ENCODE peak calls at places on chromosomes 5 and 9, in seven cellular contexts. F, U, X, O, K, S and I are unnamed samples.

GRCh38 chr5:78287169-78287568 is 7.3 kb downstream of the AP3B1 start:
- DNase-seq in F (no peak), U (no peak), X (no peak), O (no peak), K (no peak), S (no peak), I (no peak)

GRCh38 chr5:63837437-63837836 is 124.8 kb downstream of the HTR1A start:
- DNase-seq in F (no peak), U (no peak), X (no peak), O (no peak), K (no peak), S (no peak), I (no peak)

GRCh38 chr9:28289732-28290131 is 716.5 kb upstream of the C9orf72 start:
- DNase-seq in F (no peak), U (no peak), X (no peak), O (no peak), K (no peak), S (no peak), I (peak)

GRCh38 chr9:114837923-114838322 is 32.1 kb upstream of the TNFSF15 start:
- DNase-seq in F (no peak), U (no peak), X (no peak), O (no peak), K (peak), S (no peak), I (peak)

GRCh38 chr5:90940227-90940995 is 381.8 kb downstream of the ADGRV1 start:
- DNase-seq in F (peak), U (peak), X (peak), O (no peak), K (peak), S (no peak), I (peak)

GRCh38 chr9:136361757-136362449 is 1.6 kb downstream of the DNLZ start:
- DNase-seq in F (no peak), U (no peak), X (no peak), O (no peak), K (peak), S (no peak), I (no peak)

GRCh38 chr9:99073347-99073746 is 31.6 kb upstream of the TGFBR1 start:
- DNase-seq in F (no peak), U (no peak), X (no peak), O (no peak), K (no peak), S (no peak), I (no peak)

GRCh38 chr9:125393426-125393825 is 131.8 kb downstream of the GAPVD1 start:
- DNase-seq in F (peak), U (no peak), X (no peak), O (peak), K (peak), S (no peak), I (no peak)

GRCh38 chr9:14250779-14251145 is 63.2 kb downstream of the NFIB start:
- DNase-seq in F (no peak), U (no peak), X (no peak), O (no peak), K (no peak), S (no peak), I (no peak)

GRCh38 chr9:135907006-135907434 is 326 bp downstream of the CAMSAP1 start:
- DNase-seq in F (no peak), U (peak), X (no peak), O (no peak), K (peak), S (no peak), I (no peak)

GRCh38 chr5:76337949-76338589 is 65.0 kb upstream of the IQGAP2 start:
- DNase-seq in F (peak), U (peak), X (peak), O (no peak), K (peak), S (peak), I (peak)

GRCh38 chr5:91179018-91179417 is 204.1 kb downstream of the ARRDC3 start:
- DNase-seq in F (peak), U (no peak), X (no peak), O (no peak), K (peak), S (no peak), I (no peak)

GRCh38 chr9:118533850-118534249 is 829.6 kb downstream of the TLR4 start:
- DNase-seq in F (no peak), U (no peak), X (no peak), O (no peak), K (no peak), S (no peak), I (no peak)

GRCh38 chr9:93458702-93459101 is 5.3 kb upstream of the FAM120AOS start:
- DNase-seq in F (peak), U (peak), X (no peak), O (no peak), K (peak), S (no peak), I (no peak)

GRCh38 chr5:56349461-56349860 is 116.3 kb upstream of the ANKRD55 start:
- DNase-seq in F (no peak), U (no peak), X (no peak), O (no peak), K (no peak), S (no peak), I (no peak)

GRCh38 chr5:11588803-11589202 is 315.4 kb downstream of the CTNND2 start:
- DNase-seq in F (no peak), U (no peak), X (no peak), O (no peak), K (no peak), S (no peak), I (no peak)

GRCh38 chr9:73269430-73270101 is 117.9 kb downstream of the ANXA1 start:
- DNase-seq in F (peak), U (peak), X (no peak), O (no peak), K (peak), S (peak), I (peak)
- TF ChIP-seq CTCF in F (peak), U (peak), X (no peak), O (no peak), K (no peak), S (peak), I (peak)

GRCh38 chr9:129036923-129037766 is 719 bp downstream of the MIGA2 start:
- DNase-seq in F (no peak), U (no peak), X (no peak), O (no peak), K (peak), S (no peak), I (no peak)

GRCh38 chr9:129036241-129036922 is at the start of gene MIGA2:
- DNase-seq in F (peak), U (peak), X (peak), O (peak), K (peak), S (peak), I (peak)

GRCh38 chr9:129037767-129038098 is 1.3 kb downstream of the MIGA2 start:
- DNase-seq in F (no peak), U (peak), X (no peak), O (no peak), K (peak), S (no peak), I (no peak)

GRCh38 chr9:129040113-129040643 is 3.8 kb downstream of the MIGA2 start:
- DNase-seq in F (no peak), U (no peak), X (no peak), O (no peak), K (no peak), S (no peak), I (no peak)

DNA sequence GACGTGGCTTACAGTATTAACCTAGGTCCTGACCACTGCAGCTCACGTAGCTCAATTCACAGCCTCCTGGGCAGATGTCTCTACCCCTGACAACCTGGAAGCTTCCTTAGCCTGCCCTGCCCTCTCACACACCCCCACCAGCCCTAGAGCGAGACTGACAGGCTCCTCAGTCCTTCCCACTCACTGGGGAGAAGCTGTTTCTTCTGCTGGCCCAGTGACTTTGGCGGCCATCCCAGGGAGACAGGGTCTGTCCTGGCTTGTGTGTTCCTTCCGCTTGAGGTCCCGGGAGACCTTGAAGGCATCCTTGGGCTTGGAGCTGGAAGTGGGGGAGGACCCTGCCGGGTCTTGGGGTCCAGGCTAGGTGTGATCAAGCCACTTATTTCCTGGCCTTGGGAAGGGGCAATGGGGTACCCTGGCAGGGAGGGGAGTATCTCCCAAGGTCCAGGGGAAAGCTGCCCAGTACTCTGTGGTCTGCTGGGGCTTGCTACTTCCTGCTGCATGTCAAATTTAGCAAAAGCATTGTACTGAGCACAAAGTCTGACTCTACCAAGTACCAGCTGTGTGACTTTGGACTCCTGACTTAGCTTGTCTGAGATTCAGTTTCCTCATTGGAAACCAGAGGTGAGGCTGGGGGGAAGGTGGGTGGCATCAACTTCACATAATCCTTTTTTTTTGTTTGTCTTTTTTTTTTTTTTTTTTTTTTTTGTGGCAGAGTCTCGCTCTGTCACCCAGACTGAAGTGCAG is 1.9 kb downstream of the MIGA2 start:
- DNase-seq in F (no peak), U (peak), X (no peak), O (no peak), K (no peak), S (no peak), I (no peak)
- H3K4me3 ChIP-seq in F (peak), U (no peak), X (no peak), O (peak), K (no peak), S (no peak), I (no peak)

DNA sequence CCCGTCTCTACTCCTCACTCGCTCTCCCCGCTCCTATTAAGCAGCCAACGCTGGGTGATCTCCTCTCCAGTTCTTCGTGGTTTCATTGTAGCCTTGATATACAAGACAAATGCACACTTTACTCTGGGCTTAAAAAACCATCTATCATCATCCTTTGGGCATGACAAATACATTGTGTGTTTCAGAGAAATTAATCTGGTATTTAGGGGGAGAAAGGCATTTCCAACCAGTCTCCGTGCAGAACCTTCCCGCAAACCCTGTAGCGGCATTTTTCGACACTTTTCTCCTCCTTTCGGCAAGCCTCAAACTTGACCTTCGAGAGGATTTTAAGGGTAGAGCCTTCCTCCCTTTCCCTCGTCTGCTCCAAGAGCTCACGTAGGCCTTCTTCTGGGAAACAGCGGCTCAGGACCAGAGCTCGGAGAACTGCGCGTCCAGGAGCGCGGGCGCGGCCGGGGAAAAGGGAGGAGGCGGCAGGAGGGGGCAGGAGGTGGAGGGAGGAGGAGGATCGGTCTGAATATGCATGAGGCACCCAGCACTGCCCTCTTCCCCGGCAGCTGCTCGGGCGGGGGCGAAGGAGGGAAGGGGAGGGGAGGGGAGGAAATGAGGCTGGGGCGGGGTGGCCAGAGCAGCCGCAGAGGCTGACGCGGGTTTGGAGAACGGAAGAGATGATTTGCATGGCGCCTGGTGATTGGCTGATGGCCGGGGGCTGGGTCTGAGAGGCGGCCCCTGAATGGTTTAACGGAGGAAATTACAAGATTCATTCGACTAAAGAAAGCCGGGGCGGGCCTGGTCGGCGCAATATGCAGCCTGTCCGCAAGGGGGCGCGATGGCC is 127.6 kb downstream of the TMEM161B start:
- DNase-seq in F (peak), U (peak), X (peak), O (peak), K (peak), S (peak), I (peak)
- TF ChIP-seq CTCF in F (peak), U (peak), X (peak), O (peak), K (peak), S (peak), I (peak)

GRCh38 chr9:91949946-91950664 is at the start of gene ROR2:
- DNase-seq in F (peak), U (peak), X (no peak), O (no peak), K (peak), S (no peak), I (no peak)
- H3K4me3 ChIP-seq in F (peak), U (peak), X (no peak), O (peak), K (peak), S (peak), I (peak)

GRCh38 chr5:19488786-19489185 is 499.2 kb downstream of the CDH18 start:
- DNase-seq in F (no peak), U (no peak), X (no peak), O (no peak), K (no peak), S (no peak), I (no peak)
- TF ChIP-seq CTCF in F (no peak), U (no peak), X (no peak), O (no peak), K (no peak), S (no peak), I (no peak)

DNA sequence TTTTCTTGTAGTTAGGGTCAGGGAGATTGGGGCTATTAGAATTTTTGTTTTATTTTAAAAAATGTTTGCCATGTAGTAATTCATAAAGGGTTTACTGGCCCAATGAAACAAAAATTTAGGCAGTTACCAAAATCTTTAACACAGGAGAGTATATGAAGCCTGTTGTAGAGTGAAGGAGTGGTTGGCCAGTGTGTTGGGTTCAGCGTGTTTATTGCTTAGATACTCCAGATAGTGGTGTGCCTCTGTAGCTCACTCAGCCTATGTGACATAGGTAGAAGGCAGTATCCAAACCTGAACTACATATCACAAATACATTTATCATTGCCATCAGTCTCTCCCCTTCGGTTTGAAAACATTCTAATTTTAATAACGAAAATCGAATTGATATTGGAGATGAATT is 1.2 kb downstream of the TEK start:
- DNase-seq in F (no peak), U (no peak), X (no peak), O (no peak), K (no peak), S (no peak), I (no peak)
- H3K4me3 ChIP-seq in F (no peak), U (no peak), X (no peak), O (no peak), K (no peak), S (no peak), I (no peak)

DNA sequence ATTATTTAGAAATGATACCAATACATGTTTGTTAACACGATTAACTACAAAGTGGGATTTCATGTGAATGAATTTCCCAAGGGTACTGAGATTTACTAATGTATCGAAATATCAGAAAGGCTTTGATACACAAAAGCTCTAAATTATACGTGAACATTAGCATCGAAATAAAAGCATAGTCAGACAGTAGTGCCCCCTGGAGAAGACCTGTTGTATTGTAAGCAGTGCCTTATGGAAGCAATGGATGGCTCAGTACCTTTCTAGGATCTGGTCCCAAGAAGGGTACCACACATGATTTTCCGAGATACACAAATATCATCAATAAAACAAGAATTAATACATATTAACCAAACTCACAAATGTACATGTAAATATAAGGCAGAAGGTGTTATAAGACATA is 153.8 kb downstream of the CDH12 start:
- DNase-seq in F (no peak), U (no peak), X (no peak), O (no peak), K (no peak), S (no peak), I (no peak)
- TF ChIP-seq CTCF in F (peak), U (no peak), X (no peak), O (no peak), K (no peak), S (no peak), I (no peak)

DNA sequence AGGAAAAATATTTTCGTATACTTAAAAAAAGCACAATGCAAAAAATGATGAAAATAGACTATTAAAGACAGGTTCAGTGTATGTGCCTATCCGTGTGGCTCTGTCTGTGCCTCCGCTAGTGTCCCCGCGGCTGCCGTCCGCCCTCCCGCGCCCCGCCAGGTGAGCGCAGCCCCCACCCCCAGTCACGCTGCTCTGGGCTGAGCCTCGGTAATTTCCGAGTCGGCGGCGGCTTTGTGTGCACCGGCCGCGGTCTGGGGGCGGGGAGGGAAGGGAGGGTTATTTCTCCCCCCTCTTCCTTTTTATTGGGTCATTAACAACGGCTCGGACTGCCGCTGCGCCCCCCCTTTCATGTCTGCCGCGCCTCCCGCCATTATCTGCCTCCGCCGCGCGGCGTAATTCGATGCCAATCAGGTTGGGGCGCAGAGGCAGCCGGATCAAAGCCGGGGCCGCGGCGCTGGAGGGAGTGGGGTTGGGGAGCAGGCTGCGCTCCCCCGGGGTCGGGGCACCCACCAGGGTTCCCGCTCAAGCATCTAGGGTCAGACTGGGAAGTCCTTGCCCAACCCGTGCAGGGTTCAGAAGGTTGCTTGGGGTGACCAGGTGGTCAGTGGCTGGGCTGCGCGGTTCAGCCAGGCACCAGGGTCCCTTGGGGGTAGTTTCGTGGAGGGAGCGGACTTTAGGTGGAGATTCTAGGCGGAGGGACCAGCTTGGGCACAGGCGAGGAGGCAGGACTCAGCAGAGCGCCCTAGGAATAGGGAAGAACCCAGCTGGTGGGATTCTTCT is 39.5 kb upstream of the PSD2 start:
- DNase-seq in F (no peak), U (no peak), X (peak), O (no peak), K (no peak), S (no peak), I (no peak)
- H3K4me3 ChIP-seq in F (no peak), U (peak), X (peak), O (no peak), K (no peak), S (peak), I (peak)

GRCh38 chr5:97136471-97136870 is 5.9 kb downstream of the LIX1 start:
- DNase-seq in F (no peak), U (no peak), X (no peak), O (no peak), K (no peak), S (no peak), I (no peak)

GRCh38 chr5:97133106-97133505 is 9.3 kb downstream of the LIX1 start:
- DNase-seq in F (no peak), U (peak), X (no peak), O (peak), K (no peak), S (no peak), I (no peak)

GRCh38 chr5:97134634-97135033 is 7.8 kb downstream of the LIX1 start:
- DNase-seq in F (no peak), U (no peak), X (no peak), O (no peak), K (no peak), S (no peak), I (no peak)

GRCh38 chr5:97131139-97131710 is 11.2 kb downstream of the LIX1 start:
- DNase-seq in F (peak), U (peak), X (no peak), O (peak), K (peak), S (no peak), I (no peak)

DNA sequence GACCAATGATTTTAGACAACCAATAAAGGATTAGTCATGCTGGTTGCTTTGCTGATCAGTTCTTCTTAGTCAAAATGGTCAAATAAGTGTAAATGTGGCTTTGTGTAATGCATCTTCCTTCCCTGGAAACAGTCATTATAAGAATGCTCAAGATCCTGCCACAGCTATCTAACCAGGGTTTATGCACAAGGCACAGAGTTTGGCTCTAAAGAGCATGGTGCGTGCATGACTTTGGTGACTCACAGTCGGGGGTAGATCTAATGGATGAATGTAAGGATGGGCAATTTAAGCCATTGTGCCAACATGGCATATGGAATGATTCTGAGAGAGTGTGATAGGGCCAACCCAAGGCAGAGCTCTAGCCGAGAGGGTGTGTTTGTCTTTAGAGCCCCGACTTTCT is 6.5 kb downstream of the LIX1 start:
- DNase-seq in F (no peak), U (no peak), X (no peak), O (no peak), K (no peak), S (no peak), I (no peak)
- TF ChIP-seq CTCF in F (no peak), U (no peak), X (no peak), O (no peak), K (no peak), S (no peak), I (no peak)